ENCODE peak calls at places on chromosomes 6 and 20, in nine cellular contexts. S, D, R, X, Y, F, Q, O and U are unnamed samples. For H3K4me1 and H3K9me3, the result is how much of the 10 kb centered on the place peaks cover.

GRCh38 chr20:23061713-23062561 is 12.5 kb upstream of the THBD start:
- DNase-seq in D (no peak), Q (no peak), S (no peak), X (peak), O (no peak), Y (no peak), F (no peak), R (no peak), U (no peak)

GRCh38 chr20:17721802-17722486 is 22.2 kb downstream of the BANF2 start:
- DNase-seq in S (no peak), X (no peak), D (peak), F (no peak), O (no peak), Q (peak), R (no peak), Y (no peak), U (no peak)

GRCh38 chr6:167733740-167734661 is 92.7 kb upstream of the AFDN start:
- DNase-seq in D (no peak), F (peak), Y (peak), S (no peak), O (peak), Q (no peak), X (peak), R (no peak), U (no peak)

GRCh38 chr6:155142163-155142901 is 121.5 kb upstream of the CLDN20 start:
- DNase-seq in O (no peak), Q (no peak), S (no peak), D (no peak), F (no peak), X (no peak), Y (no peak), R (no peak), U (no peak)

GRCh38 chr6:67131827-67132226 is 1424.8 kb upstream of the EYS start:
- DNase-seq in D (no peak), Q (no peak), O (no peak), S (no peak), Y (peak), X (no peak), F (peak), R (no peak), U (no peak)

GRCh38 chr6:41727705-41728072 is 7.7 kb downstream of the TFEB start:
- DNase-seq in Q (no peak), R (no peak), O (peak), S (no peak), F (no peak), D (no peak), Y (no peak), X (no peak), U (no peak)

GRCh38 chr6:159723259-159723658 is 4.0 kb upstream of the WTAP start:
- DNase-seq in F (no peak), S (no peak), R (no peak), Y (no peak), X (no peak), Q (no peak), O (no peak), D (no peak), U (no peak)

GRCh38 chr6:161486326-161486725 is 212.5 kb upstream of the AGPAT4 start:
- DNase-seq in Y (no peak), X (no peak), R (no peak), D (peak), Q (peak), O (no peak), F (no peak), S (no peak), U (no peak)

GRCh38 chr6:158569036-158569435 is 9.1 kb downstream of the TMEM181 start:
- DNase-seq in Q (no peak), F (no peak), X (no peak), S (peak), O (no peak), D (peak), Y (no peak), R (no peak), U (no peak)

GRCh38 chr6:5569491-5569890 is 308.2 kb downstream of the FARS2 start:
- DNase-seq in Q (no peak), R (no peak), O (no peak), Y (no peak), F (no peak), X (no peak), D (no peak), S (no peak), U (no peak)

GRCh38 chr20:45450097-45450818 is 19.3 kb upstream of the WFDC2 start:
- DNase-seq in F (no peak), X (peak), D (peak), Q (peak), Y (no peak), S (no peak), R (no peak), O (no peak), U (peak)

GRCh38 chr20:40654876-40655275 is 34.2 kb downstream of the MAFB start:
- DNase-seq in O (no peak), X (no peak), S (no peak), F (peak), Q (no peak), Y (peak), D (no peak), R (no peak), U (no peak)

GRCh38 chr6:65531545-65531944 is 175.5 kb downstream of the EYS start:
- DNase-seq in Y (no peak), Q (no peak), S (no peak), F (no peak), R (no peak), X (no peak), D (no peak), O (no peak), U (no peak)

GRCh38 chr6:34273242-34273805 is 24.5 kb upstream of the SMIM29 start:
- DNase-seq in D (peak), S (no peak), Q (no peak), O (peak), Y (no peak), X (no peak), R (no peak), F (no peak), U (no peak)

GRCh38 chr6:34272022-34272926 is 23.5 kb upstream of the SMIM29 start:
- DNase-seq in R (no peak), O (peak), Y (no peak), X (no peak), Q (no peak), F (no peak), D (peak), S (no peak), U (no peak)

GRCh38 chr6:34275128-34275804 is 26.5 kb upstream of the SMIM29 start:
- DNase-seq in D (no peak), R (no peak), Y (no peak), X (no peak), F (no peak), Q (no peak), O (no peak), S (no peak), U (no peak)

GRCh38 chr6:34276191-34276590 is 27.4 kb upstream of the SMIM29 start:
- DNase-seq in Y (no peak), F (no peak), Q (no peak), R (no peak), O (no peak), S (no peak), D (no peak), X (no peak), U (no peak)

GRCh38 chr6:34274129-34274528 is 25.3 kb upstream of the SMIM29 start:
- DNase-seq in X (no peak), R (no peak), F (no peak), Y (no peak), O (no peak), D (no peak), Q (no peak), S (no peak), U (no peak)
- H3K4me1 ChIP-seq in X (under half), R (under half), F (under half), Y (under half), O (under half), D (half or more), Q (under half), S (under half), U (under half)

GRCh38 chr6:409370-409972 is 17.9 kb downstream of the IRF4 start:
- DNase-seq in O (no peak), Q (no peak), D (no peak), R (no peak), X (no peak), Y (no peak), F (no peak), S (no peak), U (no peak)
- H3K9me3 ChIP-seq in O (under half), Q (under half), D (under half), R (under half), X (under half), Y (under half), F (under half), S (under half), U (under half)

DNA sequence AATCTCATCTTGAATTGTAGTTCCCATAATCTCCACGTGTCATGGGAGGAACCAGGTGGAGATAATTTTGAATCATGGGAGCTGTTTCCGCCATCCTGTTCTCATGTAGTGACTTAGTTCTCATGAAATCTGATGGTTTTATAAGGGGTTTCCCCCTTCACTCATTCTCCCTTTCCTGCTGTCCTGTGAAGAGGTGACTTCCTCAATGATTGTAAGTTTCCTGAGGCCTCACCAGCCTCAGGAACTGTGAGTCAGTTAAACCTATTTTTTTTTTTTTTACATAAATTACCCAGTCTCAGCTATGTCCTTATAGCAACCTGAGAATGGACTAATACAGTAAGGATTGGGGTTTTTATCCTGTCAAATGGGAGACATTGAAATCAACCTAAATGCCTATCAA is 328.3 kb downstream of the TBC1D32 start:
- DNase-seq in R (no peak), O (no peak), X (no peak), Q (no peak), F (no peak), Y (no peak), D (no peak), S (no peak), U (no peak)
- TF ChIP-seq POLR2AphosphoS5 in R (no peak), O (no peak), X (no peak), Q (no peak), F (no peak), Y (no peak), D (no peak), S (no peak), U (no peak)

GRCh38 chr20:47605673-47606413 is 104.2 kb downstream of the NCOA3 start:
- DNase-seq in F (no peak), O (no peak), Y (no peak), D (no peak), X (no peak), S (no peak), R (no peak), Q (no peak), U (no peak)
- H3K4me1 ChIP-seq in F (under half), O (half or more), Y (under half), D (half or more), X (under half), S (under half), R (under half), Q (under half), U (under half)

DNA sequence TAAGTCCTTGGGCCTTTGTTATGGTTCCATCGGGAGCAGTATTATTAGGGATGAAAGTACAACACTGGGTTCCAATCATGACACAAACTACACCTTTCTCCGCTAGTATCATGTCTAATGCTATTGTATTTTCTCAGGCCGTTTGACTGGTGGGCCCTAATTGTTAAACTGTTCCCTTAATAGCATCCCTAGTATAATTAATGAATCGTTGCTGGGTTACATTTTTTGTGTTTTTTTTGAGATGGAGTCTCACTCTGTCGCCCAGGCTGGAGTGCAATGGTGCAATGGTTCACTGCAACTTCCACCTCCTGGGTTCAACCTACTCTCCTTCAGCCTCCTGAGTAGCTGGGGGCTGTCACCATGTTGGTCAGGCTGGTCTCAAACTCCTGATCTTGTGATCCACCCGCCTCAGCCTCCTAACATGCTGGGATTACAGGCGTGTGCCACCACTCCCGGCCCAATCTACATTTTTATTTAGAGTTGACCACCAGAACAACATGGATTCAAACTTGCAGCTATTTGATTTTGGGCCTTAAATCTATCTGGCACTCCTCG is 4.1 kb upstream of the ZNFX1 start:
- DNase-seq in Q (no peak), Y (no peak), D (no peak), R (no peak), X (no peak), O (no peak), F (no peak), S (no peak), U (no peak)
- H3K9me3 ChIP-seq in Q (under half), Y (under half), D (under half), R (under half), X (under half), O (under half), F (under half), S (under half), U (under half)

GRCh38 chr6:35590622-35591066 is 77.9 kb upstream of the TULP1 start:
- DNase-seq in R (no peak), D (no peak), Y (peak), Q (no peak), F (peak), S (no peak), X (peak), O (no peak), U (no peak)
- TF ChIP-seq POLR2AphosphoS5 in R (no peak), D (no peak), Y (peak), Q (no peak), F (peak), S (peak), X (peak), O (peak), U (no peak)

DNA sequence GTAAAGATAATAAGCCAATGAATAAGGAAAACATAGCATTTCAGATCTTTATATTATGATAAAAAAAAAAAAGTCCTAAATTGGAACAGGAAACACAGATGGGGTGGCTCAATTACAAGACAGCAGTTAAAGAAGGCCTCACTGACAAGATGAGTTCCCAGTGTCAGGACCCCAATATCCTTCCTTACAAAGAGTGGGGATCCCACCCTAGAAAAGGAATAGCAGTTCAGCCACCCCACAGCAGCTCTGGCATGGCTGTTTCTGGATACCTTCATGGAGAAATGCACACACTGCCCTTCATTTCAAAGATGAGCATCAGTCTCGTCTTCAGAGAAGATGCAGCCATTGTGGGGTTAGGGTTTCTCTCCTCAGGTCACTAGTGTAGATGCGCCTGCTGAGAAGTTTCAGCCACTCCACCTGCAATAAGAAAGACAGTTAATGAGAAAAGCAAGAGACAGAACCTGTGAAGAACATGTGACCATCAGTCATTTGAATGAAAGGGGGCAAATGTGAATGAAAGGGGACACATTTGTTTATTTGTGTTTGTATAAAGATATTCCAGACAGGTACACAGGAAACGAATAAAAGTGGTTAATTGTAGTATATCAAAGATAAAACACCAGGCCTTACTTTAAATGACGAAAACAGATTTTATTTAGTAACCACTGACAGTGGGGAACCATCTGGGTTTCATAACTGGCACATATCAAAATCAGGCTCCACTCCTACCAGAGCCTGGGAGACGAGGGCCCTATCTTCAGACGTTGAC is 121.3 kb upstream of the PRSS16 start:
- DNase-seq in R (no peak), X (no peak), Q (no peak), Y (no peak), S (no peak), O (no peak), D (no peak), F (no peak), U (no peak)
- H3K4me1 ChIP-seq in R (under half), X (under half), Q (under half), Y (under half), S (under half), O (under half), D (under half), F (under half), U (under half)

GRCh38 chr6:81026041-81026553 is 726.4 kb downstream of the TENT5A start:
- DNase-seq in R (no peak), D (no peak), F (no peak), S (no peak), Q (no peak), Y (no peak), O (no peak), X (no peak), U (no peak)

GRCh38 chr6:81023708-81024107 is 728.8 kb downstream of the TENT5A start:
- DNase-seq in F (no peak), Q (no peak), Y (no peak), D (no peak), R (no peak), X (no peak), S (no peak), O (no peak), U (no peak)

DNA sequence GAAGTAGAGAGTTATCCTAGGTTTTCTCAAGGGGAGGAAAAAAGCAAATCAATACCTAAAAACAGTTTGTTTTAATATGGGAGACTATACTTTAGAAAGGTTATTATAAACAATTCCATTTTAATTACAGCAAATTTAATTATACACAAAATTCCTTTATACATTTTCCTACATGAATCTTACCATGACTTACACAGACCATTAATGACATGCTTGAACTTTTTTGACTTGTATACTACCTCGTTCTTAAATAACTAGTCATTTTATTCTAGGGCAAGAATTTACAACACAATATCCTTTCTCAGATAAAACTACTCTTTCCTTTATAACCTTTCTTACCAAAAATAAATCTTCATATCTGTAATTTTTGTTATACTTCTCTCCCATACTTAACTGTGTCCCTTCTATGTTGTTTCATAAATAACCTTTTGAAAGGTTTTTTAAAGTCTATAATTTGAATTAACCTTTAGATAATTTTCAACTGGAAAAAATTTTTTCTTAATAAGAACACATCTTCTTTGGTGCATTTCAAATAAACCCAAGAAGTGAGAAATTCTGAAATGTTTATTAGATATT is 729.4 kb downstream of the TENT5A start:
- DNase-seq in R (no peak), Y (no peak), D (no peak), F (no peak), Q (peak), X (no peak), S (no peak), O (no peak), U (no peak)
- H3K9me3 ChIP-seq in R (under half), Y (under half), D (under half), F (under half), Q (under half), X (under half), S (under half), O (under half), U (under half)